ENCODE peak calls at places on chromosomes 7 and 10, in four cellular contexts. S, W, D and U are unnamed samples.

GRCh38 chr7:150405584-150406310 is 26.6 kb downstream of the ZNF775 start:
- DNase-seq in S (no peak), W (no peak), D (no peak), U (no peak)

GRCh38 chr7:117014673-117015133 is 61.4 kb downstream of the ST7 start:
- DNase-seq in S (no peak), W (no peak), D (peak), U (no peak)

GRCh38 chr10:76032442-76033039 is 601.1 kb downstream of the LRMDA start:
- DNase-seq in S (no peak), W (no peak), D (no peak), U (no peak)

GRCh38 chr7:151518105-151518780 is 1.5 kb downstream of the RHEB start:
- DNase-seq in S (peak), W (peak), D (peak), U (peak)

GRCh38 chr7:8125680-8126444 is 136.1 kb downstream of the ICA1 start:
- DNase-seq in S (peak), W (peak), D (no peak), U (peak)

GRCh38 chr10:70578371-70578947 is 24.1 kb downstream of the PRF1 start:
- DNase-seq in S (peak), W (peak), D (no peak), U (no peak)

GRCh38 chr10:70960783-70961570 is 72.6 kb upstream of the PCBD1 start:
- DNase-seq in S (no peak), W (no peak), D (no peak), U (no peak)

GRCh38 chr7:17027143-17027802 is 145.5 kb upstream of the AGR3 start:
- DNase-seq in S (no peak), W (no peak), D (no peak), U (no peak)

GRCh38 chr10:128721851-128722250 is 595.6 kb upstream of the MKI67 start:
- DNase-seq in S (no peak), W (no peak), D (no peak), U (no peak)

GRCh38 chr10:49594594-49594993 is 15.5 kb upstream of the SLC18A3 start:
- DNase-seq in S (no peak), W (no peak), D (no peak), U (no peak)

GRCh38 chr10:93070378-93071176 is 3.1 kb upstream of the CYP26A1 start:
- DNase-seq in S (no peak), W (no peak), D (no peak), U (no peak)

GRCh38 chr7:154794147-154794780 is 208.7 kb downstream of the PAXIP1 start:
- DNase-seq in S (no peak), W (no peak), D (no peak), U (no peak)

GRCh38 chr7:64562246-64562620 is 638 bp downstream of the ZNF680 start:
- DNase-seq in S (no peak), W (no peak), D (no peak), U (no peak)

GRCh38 chr7:137933270-137934017 is 68.4 kb downstream of the CREB3L2 start:
- DNase-seq in S (no peak), W (no peak), D (peak), U (no peak)

GRCh38 chr7:22855049-22855392 is 32.4 kb upstream of the TOMM7 start:
- DNase-seq in S (no peak), W (no peak), D (no peak), U (no peak)

GRCh38 chr7:50614721-50615518 is 49.7 kb upstream of the DDC start:
- DNase-seq in S (peak), W (no peak), D (no peak), U (no peak)

GRCh38 chr10:130963786-130964522 is 347.6 kb downstream of the TCERG1L start:
- DNase-seq in S (no peak), W (no peak), D (no peak), U (no peak)

GRCh38 chr7:77409005-77409738 is 7.0 kb downstream of the GSAP start:
- DNase-seq in S (no peak), W (no peak), D (no peak), U (no peak)

GRCh38 chr7:137975768-137976167 is 26.1 kb downstream of the CREB3L2 start:
- DNase-seq in S (no peak), W (no peak), D (no peak), U (no peak)

GRCh38 chr7:2956526-2957368 is 86.9 kb downstream of the CARD11 start:
- DNase-seq in S (no peak), W (no peak), D (peak), U (no peak)

GRCh38 chr10:13851906-13852305 is 265.1 kb downstream of the PRPF18 start:
- DNase-seq in S (no peak), W (no peak), D (no peak), U (no peak)

GRCh38 chr10:114405011-114405350 is 679 bp upstream of the AFAP1L2 start:
- DNase-seq in S (no peak), W (no peak), D (no peak), U (no peak)

GRCh38 chr10:118568327-118568848 is 27.1 kb downstream of the PRLHR start:
- DNase-seq in S (peak), W (peak), D (no peak), U (peak)

GRCh38 chr7:150800576-150801241 is at the start of gene TMEM176A:
- DNase-seq in S (peak), W (no peak), D (no peak), U (no peak)

GRCh38 chr7:150962743-150963399 is 15.2 kb downstream of the KCNH2 start:
- DNase-seq in S (peak), W (no peak), D (no peak), U (peak)

GRCh38 chr7:66348531-66348930 is 143.4 kb downstream of the TPST1 start:
- DNase-seq in S (no peak), W (no peak), D (no peak), U (no peak)

GRCh38 chr7:46544396-46545008 is 623.4 kb upstream of the IGFBP3 start:
- DNase-seq in S (no peak), W (no peak), D (no peak), U (no peak)

GRCh38 chr10:58756126-58756525 is 243.5 kb downstream of the BICC1 start:
- DNase-seq in S (no peak), W (no peak), D (no peak), U (no peak)

GRCh38 chr10:68408898-68409518 is 1.9 kb upstream of the RUFY2 start:
- DNase-seq in S (no peak), W (no peak), D (no peak), U (no peak)

GRCh38 chr7:74365320-74366022 is 76.3 kb downstream of the CLIP2 start:
- DNase-seq in S (no peak), W (no peak), D (peak), U (no peak)

DNA sequence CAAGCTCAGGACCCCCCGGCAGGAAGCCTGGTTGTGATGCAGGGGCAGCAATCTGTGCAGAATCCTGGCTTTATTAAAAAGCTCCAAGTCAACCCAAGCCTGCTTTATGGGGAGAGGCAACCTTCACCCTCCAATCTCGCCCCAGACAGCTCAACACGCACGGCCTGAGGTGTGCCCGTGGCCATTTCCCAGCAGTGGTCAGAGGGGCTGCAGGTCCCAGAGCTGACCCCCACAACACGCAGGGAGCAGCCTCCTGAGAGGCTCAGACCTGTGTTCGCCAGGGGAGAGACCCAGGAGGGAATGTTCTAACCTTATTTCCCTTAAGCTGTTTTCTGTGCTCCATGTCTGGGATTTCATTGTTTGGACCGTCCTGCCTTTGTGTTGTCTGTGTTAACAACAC is 108.2 kb downstream of the CTBP2 start:
- DNase-seq in S (no peak), W (no peak), D (no peak), U (no peak)
- H3K27ac ChIP-seq in S (no peak), W (no peak), D (peak), U (no peak)

GRCh38 chr7:90473819-90474218 is 4.4 kb downstream of the PTTG1IP2 start:
- DNase-seq in S (no peak), W (no peak), D (no peak), U (no peak)

GRCh38 chr7:90469554-90469953 is at the start of gene PTTG1IP2:
- DNase-seq in S (no peak), W (no peak), D (no peak), U (no peak)

GRCh38 chr7:90474284-90475210 is 5.1 kb downstream of the PTTG1IP2 start:
- DNase-seq in S (no peak), W (no peak), D (no peak), U (no peak)

DNA sequence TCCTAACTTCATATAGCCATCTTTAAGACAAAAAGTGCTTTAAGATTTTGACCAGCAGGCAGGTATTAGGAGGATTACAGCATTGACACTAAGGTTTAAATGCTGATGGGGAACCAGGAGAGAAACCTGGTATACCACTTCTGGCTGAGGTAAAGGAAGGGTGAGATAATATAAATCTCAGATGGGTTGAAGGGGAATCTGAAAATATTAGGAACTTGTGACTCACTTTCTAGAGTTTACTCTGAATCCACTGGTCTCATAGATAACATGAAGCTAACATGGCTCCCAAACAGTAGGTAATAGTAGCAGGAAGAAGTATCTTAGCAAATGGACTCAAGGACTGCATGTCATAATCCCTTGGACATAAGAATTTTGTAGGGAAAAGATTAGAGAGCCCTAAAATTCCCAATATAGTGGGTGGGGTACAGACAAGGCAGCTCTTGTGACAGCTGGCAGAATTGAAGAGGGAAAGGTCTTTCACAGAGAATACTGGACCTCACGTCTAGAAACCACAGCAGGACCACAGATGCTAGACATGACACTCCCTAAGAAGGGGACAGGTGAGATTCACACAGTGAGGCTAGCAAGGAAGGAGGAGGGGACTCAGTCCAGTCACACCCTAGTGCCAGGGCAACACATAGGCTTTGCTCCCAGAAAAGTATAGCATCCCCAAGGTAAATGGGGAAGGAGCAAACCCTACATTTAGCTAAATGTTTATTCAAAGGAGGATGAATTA is 3.5 kb downstream of the PTTG1IP2 start:
- DNase-seq in S (no peak), W (no peak), D (no peak), U (no peak)
- H3K27ac ChIP-seq in S (no peak), W (no peak), D (no peak), U (no peak)

GRCh38 chr10:3169271-3169670 is 3.3 kb downstream of the PITRM1 start:
- DNase-seq in S (no peak), W (no peak), D (no peak), U (no peak)

GRCh38 chr10:3172446-3173172 is at the start of gene PITRM1:
- DNase-seq in S (peak), W (peak), D (peak), U (peak)

GRCh38 chr10:3172081-3172445 is 519 bp downstream of the PITRM1 start:
- DNase-seq in S (no peak), W (peak), D (no peak), U (no peak)

GRCh38 chr10:3167611-3168330 is 4.8 kb downstream of the PITRM1 start:
- DNase-seq in S (no peak), W (no peak), D (no peak), U (no peak)

DNA sequence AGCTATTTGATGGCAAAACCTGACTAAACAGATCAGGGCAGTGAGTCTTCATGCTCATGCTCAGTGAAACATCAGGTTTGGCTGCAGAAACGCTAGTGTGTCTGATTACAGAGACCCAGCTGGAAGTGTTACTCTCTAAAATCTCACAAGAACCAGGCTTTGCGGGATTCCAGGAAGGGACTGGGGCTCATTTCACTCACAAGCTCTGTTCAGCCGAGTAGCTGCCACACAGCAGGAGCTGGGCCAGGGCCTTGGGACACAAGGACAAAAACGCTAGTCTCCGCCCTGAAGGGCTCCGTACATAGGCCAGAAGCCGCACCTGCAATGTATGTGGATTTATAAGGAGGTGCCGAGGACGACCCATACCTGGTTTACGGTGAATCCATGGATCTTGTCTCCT is 2.8 kb downstream of the PITRM1 start:
- DNase-seq in S (no peak), W (no peak), D (no peak), U (no peak)
- H3K27ac ChIP-seq in S (no peak), W (no peak), D (no peak), U (no peak)

GRCh38 chr7:5546626-5547025 is 123.0 kb upstream of the TNRC18 start:
- DNase-seq in S (no peak), W (no peak), D (no peak), U (no peak)
- H3K27ac ChIP-seq in S (no peak), W (no peak), D (no peak), U (no peak)

DNA sequence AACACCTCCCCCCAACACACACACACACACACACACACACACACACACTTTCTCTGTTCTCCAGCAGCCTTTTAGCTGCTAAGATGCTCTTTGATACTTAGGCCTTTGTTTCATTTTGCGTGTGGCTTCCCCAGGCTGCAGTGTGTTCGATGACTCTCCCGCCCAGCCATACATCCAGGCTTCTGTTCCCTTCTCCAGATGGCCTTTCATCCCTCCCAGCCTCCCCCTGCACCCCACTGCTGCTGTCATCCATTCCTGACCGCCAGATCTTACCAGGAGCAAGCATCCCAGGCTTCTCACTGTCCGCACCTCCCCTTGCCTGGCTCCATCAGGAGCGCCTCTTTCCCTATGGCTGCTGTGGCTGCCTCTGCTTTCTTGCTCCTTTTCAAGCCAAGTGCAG is 77.8 kb upstream of the PPIF start:
- DNase-seq in S (no peak), W (no peak), D (no peak), U (no peak)
- H3K27ac ChIP-seq in S (no peak), W (no peak), D (no peak), U (no peak)

DNA sequence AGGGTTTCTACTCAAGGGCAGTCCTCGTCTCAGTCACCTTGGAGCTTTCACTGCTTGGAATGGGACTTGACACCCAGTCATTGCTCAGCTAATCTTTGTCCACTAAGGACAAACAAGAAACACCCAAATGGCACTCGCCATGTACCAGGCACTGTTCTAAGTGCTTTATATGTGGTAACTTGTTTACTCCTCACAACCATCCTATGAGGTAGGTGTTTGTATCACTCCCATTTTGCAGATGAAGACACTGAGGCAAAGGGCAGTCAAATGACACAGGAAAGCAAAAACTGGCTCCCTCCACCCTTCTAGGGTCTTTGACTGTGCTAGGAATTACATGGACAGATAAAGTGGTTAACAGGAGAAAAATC is 24.7 kb downstream of the DNAJB12 start:
- DNase-seq in S (no peak), W (no peak), D (no peak), U (no peak)
- H3K27ac ChIP-seq in S (no peak), W (no peak), D (peak), U (no peak)